ENCODE peak calls at places on chromosomes 4 and X, in four cellular contexts. One of them, this sample, is unnamed. For H3K4me1, the result is how much of the 10 kb centered on the place peaks cover.

GRCh38 chrX:128396601-128397000 is 344.4 kb upstream of the ACTRT1 start:
- DNase-seq in IMR-90: no peak
- DNase-seq in K562: no peak
- DNase-seq in GM12878: no peak
- DNase-seq in this sample: peak

GRCh38 chr4:23333946-23334878 is 555.6 kb downstream of the PPARGC1A start:
- DNase-seq in IMR-90: peak
- DNase-seq in K562: peak
- DNase-seq in GM12878: peak
- DNase-seq in this sample: no peak

GRCh38 chrX:14802943-14803710 is 69.7 kb downstream of the FANCB start:
- DNase-seq in IMR-90: no peak
- DNase-seq in GM12878: no peak
- DNase-seq in K562: no peak
- DNase-seq in this sample: no peak

GRCh38 chr4:38101563-38101962 is 141.4 kb downstream of the PTTG2 start:
- DNase-seq in K562: no peak
- DNase-seq in IMR-90: peak
- DNase-seq in GM12878: no peak
- DNase-seq in this sample: no peak

GRCh38 chr4:41645716-41646115 is 102.8 kb downstream of the PHOX2B start:
- DNase-seq in GM12878: no peak
- DNase-seq in IMR-90: no peak
- DNase-seq in K562: no peak
- DNase-seq in this sample: no peak

GRCh38 chr4:139740531-139741041 is 75.0 kb downstream of the MGST2 start:
- DNase-seq in GM12878: no peak
- DNase-seq in IMR-90: peak
- DNase-seq in K562: no peak
- DNase-seq in this sample: peak

GRCh38 chr4:3250956-3251690 is 2.2 kb downstream of the MSANTD1 start:
- DNase-seq in GM12878: no peak
- DNase-seq in K562: no peak
- DNase-seq in IMR-90: no peak
- DNase-seq in this sample: no peak

GRCh38 chr4:108155373-108155772 is 13.4 kb downstream of the LEF1 start:
- DNase-seq in IMR-90: peak
- DNase-seq in GM12878: no peak
- DNase-seq in K562: no peak
- DNase-seq in this sample: no peak

GRCh38 chr4:141711211-141711610 is 74.8 kb downstream of the IL15 start:
- DNase-seq in GM12878: no peak
- DNase-seq in IMR-90: peak
- DNase-seq in K562: no peak
- DNase-seq in this sample: peak

GRCh38 chrX:46681849-46682248 is 77.1 kb downstream of the SLC9A7 start:
- DNase-seq in IMR-90: peak
- DNase-seq in K562: no peak
- DNase-seq in GM12878: no peak
- DNase-seq in this sample: no peak

GRCh38 chr4:120843840-120844527 is 78.5 kb downstream of the PRDM5 start:
- DNase-seq in GM12878: no peak
- DNase-seq in K562: no peak
- DNase-seq in IMR-90: no peak
- DNase-seq in this sample: no peak

GRCh38 chrX:118717703-118718391 is 9.6 kb upstream of the IL13RA1 start:
- DNase-seq in K562: no peak
- DNase-seq in GM12878: no peak
- DNase-seq in IMR-90: no peak
- DNase-seq in this sample: no peak

GRCh38 chr4:54230479-54231418 is 1.7 kb downstream of the PDGFRA start:
- DNase-seq in K562: no peak
- DNase-seq in IMR-90: no peak
- DNase-seq in GM12878: no peak
- DNase-seq in this sample: no peak

GRCh38 chrX:118360429-118361125 is 14.7 kb downstream of the WDR44 start:
- DNase-seq in K562: no peak
- DNase-seq in GM12878: no peak
- DNase-seq in IMR-90: peak
- DNase-seq in this sample: peak

GRCh38 chrX:64977830-64978229 is 1.6 kb upstream of the ZC4H2 start:
- DNase-seq in GM12878: no peak
- DNase-seq in K562: no peak
- DNase-seq in IMR-90: peak
- DNase-seq in this sample: no peak

GRCh38 chrX:77061022-77061421 is 386.2 kb upstream of the FGF16 start:
- DNase-seq in GM12878: no peak
- DNase-seq in K562: no peak
- DNase-seq in IMR-90: no peak
- DNase-seq in this sample: no peak

GRCh38 chrX:75327607-75328006 is 53.7 kb downstream of the UPRT start:
- DNase-seq in IMR-90: no peak
- DNase-seq in K562: no peak
- DNase-seq in GM12878: no peak
- DNase-seq in this sample: no peak

GRCh38 chrX:1598021-1598875 is 6.8 kb downstream of the AKAP17A start:
- DNase-seq in GM12878: no peak
- DNase-seq in K562: peak
- DNase-seq in IMR-90: no peak
- DNase-seq in this sample: no peak

GRCh38 chrX:43349363-43349762 is 306.7 kb upstream of the MAOA start:
- DNase-seq in K562: peak
- DNase-seq in IMR-90: peak
- DNase-seq in GM12878: peak
- DNase-seq in this sample: peak

GRCh38 chrX:66638591-66639500 is at the start of gene EDA2R:
- DNase-seq in IMR-90: peak
- DNase-seq in K562: no peak
- DNase-seq in GM12878: peak
- DNase-seq in this sample: peak

GRCh38 chr4:98555798-98556445 is 102.5 kb downstream of the TSPAN5 start:
- DNase-seq in IMR-90: peak
- DNase-seq in K562: no peak
- DNase-seq in GM12878: no peak
- DNase-seq in this sample: no peak

GRCh38 chr4:150578745-150579470 is 3.0 kb upstream of the MAB21L2 start:
- DNase-seq in K562: no peak
- DNase-seq in GM12878: no peak
- DNase-seq in IMR-90: peak
- DNase-seq in this sample: no peak

GRCh38 chrX:120751683-120752082 is 121.8 kb upstream of the C1GALT1C1 start:
- DNase-seq in GM12878: no peak
- DNase-seq in K562: no peak
- DNase-seq in IMR-90: no peak
- DNase-seq in this sample: no peak

GRCh38 chrX:120755066-120755846 is 120.4 kb downstream of the CT47B1 start:
- DNase-seq in K562: no peak
- DNase-seq in IMR-90: no peak
- DNase-seq in GM12878: no peak
- DNase-seq in this sample: no peak

GRCh38 chrX:120750381-120750780 is 120.5 kb upstream of the C1GALT1C1 start:
- DNase-seq in K562: no peak
- DNase-seq in IMR-90: no peak
- DNase-seq in GM12878: no peak
- DNase-seq in this sample: no peak

GRCh38 chrX:120753413-120754251 is 122.0 kb downstream of the CT47B1 start:
- DNase-seq in GM12878: no peak
- DNase-seq in K562: no peak
- DNase-seq in IMR-90: no peak
- DNase-seq in this sample: no peak

GRCh38 chrX:120752431-120753128 is 122.7 kb upstream of the C1GALT1C1 start:
- DNase-seq in IMR-90: no peak
- DNase-seq in K562: no peak
- DNase-seq in GM12878: no peak
- DNase-seq in this sample: no peak
- H3K4me1 ChIP-seq in IMR-90: under half
- H3K4me1 ChIP-seq in K562: under half
- H3K4me1 ChIP-seq in GM12878: under half
- H3K4me1 ChIP-seq in this sample: under half

GRCh38 chr4:1011022-1011694 is at the start of gene FGFRL1:
- DNase-seq in K562: peak
- DNase-seq in IMR-90: peak
- DNase-seq in GM12878: no peak
- DNase-seq in this sample: peak
- TF ChIP-seq FOS in K562: no peak
- TF ChIP-seq FOS in IMR-90: no peak
- TF ChIP-seq FOS in GM12878: no peak
- TF ChIP-seq FOS in this sample: no peak

GRCh38 chr4:113674251-113674650 is 87.3 kb downstream of the CAMK2D start:
- DNase-seq in GM12878: no peak
- DNase-seq in K562: no peak
- DNase-seq in IMR-90: no peak
- DNase-seq in this sample: no peak

GRCh38 chr4:113677333-113677732 is 84.2 kb downstream of the CAMK2D start:
- DNase-seq in K562: no peak
- DNase-seq in GM12878: no peak
- DNase-seq in IMR-90: no peak
- DNase-seq in this sample: no peak

GRCh38 chr4:113674733-113675132 is 86.8 kb downstream of the CAMK2D start:
- DNase-seq in GM12878: no peak
- DNase-seq in IMR-90: no peak
- DNase-seq in K562: no peak
- DNase-seq in this sample: no peak

GRCh38 chr4:113675731-113676707 is 85.5 kb downstream of the CAMK2D start:
- DNase-seq in GM12878: no peak
- DNase-seq in K562: no peak
- DNase-seq in IMR-90: peak
- DNase-seq in this sample: no peak

DNA sequence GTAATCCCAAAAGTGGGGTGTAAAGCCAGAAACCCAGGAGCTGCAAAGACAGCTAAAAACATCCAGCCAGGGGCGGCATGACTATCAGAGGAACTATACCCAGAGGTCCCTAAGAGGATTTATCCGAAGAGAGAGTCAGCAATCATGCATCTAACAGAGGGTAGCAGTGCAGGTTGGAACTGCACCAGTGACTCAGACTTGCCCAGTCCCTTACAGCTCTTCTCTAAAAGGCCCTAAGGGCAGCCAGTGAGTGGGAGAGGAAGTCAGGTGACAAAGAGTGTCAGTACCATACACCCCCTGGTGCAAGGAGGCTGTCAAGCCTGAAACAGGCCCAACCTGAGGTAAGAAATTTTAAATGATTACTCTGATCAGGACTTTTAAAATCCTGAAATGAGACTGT is 88.1 kb downstream of the CAMK2D start:
- DNase-seq in IMR-90: peak
- DNase-seq in GM12878: no peak
- DNase-seq in K562: no peak
- DNase-seq in this sample: no peak
- H3K4me1 ChIP-seq in IMR-90: under half
- H3K4me1 ChIP-seq in GM12878: under half
- H3K4me1 ChIP-seq in K562: under half
- H3K4me1 ChIP-seq in this sample: under half

GRCh38 chr4:4673070-4673469 is 131.2 kb upstream of the STX18 start:
- DNase-seq in IMR-90: no peak
- DNase-seq in GM12878: no peak
- DNase-seq in K562: peak
- DNase-seq in this sample: peak
- TF ChIP-seq FOS in IMR-90: no peak
- TF ChIP-seq FOS in GM12878: no peak
- TF ChIP-seq FOS in K562: no peak
- TF ChIP-seq FOS in this sample: no peak

GRCh38 chr4:71609651-71610050 is 174.2 kb downstream of the GC start:
- DNase-seq in K562: no peak
- DNase-seq in GM12878: no peak
- DNase-seq in IMR-90: no peak
- DNase-seq in this sample: no peak
- H3K4me1 ChIP-seq in K562: under half
- H3K4me1 ChIP-seq in GM12878: under half
- H3K4me1 ChIP-seq in IMR-90: under half
- H3K4me1 ChIP-seq in this sample: under half

DNA sequence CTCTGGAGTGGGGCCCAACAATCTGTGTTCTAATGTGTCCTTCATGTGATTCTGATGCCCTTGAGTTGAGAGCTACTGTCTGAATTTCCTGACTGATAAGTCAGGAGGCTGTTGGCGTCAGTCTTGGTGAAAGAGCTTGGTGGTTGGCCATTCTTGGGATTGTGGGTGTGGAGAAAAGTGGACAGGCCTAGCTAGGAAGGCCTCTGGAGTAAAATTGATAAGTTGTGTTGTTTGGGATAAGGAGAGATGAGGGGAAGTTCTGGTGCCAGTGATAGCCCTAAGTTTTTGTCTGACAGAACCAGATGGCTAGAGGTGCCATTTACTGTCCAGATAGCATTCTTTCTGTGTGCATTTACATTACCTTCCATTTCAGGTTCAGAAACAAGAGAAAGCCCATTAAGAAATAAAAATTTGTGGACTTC is 11.7 kb downstream of the NSD2 start:
- DNase-seq in GM12878: no peak
- DNase-seq in K562: peak
- DNase-seq in IMR-90: no peak
- DNase-seq in this sample: no peak
- TF ChIP-seq FOS in GM12878: no peak
- TF ChIP-seq FOS in K562: no peak
- TF ChIP-seq FOS in IMR-90: no peak
- TF ChIP-seq FOS in this sample: no peak

DNA sequence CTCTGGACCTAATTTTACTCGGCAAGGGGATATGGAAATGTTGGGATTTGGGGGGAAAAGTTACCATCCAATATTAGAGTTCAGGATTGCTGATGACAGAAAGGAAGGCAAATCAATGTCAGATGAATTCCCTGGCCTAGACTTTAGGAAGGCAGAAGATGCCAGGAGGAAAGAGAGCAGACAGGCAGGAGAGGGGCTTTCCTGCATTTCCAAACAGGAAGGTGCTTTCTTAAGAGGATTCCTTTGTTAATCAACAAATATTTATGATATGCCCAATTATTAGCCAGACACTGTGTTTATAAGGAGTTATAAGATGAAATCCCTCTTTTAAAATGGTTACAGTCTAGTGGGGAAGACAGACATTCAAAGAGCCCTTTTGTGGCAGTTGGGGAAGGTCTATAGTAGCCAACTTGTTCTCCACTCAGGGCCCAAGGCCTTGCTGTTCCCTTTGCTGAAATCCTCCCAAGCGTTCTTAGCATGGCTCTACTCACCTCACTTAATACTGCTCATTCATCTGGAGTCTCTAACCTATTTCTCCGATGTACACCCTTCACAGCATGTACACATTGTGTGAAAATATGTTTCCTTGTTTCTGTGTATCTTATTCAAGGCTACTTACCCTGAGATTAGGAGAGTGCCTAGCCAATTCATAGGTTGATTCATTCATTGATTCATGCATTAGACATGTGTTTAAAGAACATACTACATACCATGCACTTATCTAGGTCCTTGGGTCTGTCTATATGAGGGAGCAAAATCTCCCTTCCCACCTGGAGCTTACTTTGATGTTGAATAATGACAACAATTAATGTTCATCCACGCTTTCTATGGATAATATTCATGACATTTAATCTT is 5.3 kb downstream of the IGFBP7 start:
- DNase-seq in IMR-90: peak
- DNase-seq in GM12878: no peak
- DNase-seq in K562: no peak
- DNase-seq in this sample: no peak
- H3K4me1 ChIP-seq in IMR-90: under half
- H3K4me1 ChIP-seq in GM12878: under half
- H3K4me1 ChIP-seq in K562: under half
- H3K4me1 ChIP-seq in this sample: under half

This sample was measured in endothelial cell of umbilical vein.